ENCODE peak calls at places on chromosomes 12 and 14, in ten cellular contexts. A, T, U, H, X, B, L, I, N and Q are unnamed samples.
A peak's percentile ranks its signal among the peaks of the same experiment; 100 is the strongest.

GRCh38 chr12:105921872-105922669 is 216.7 kb downstream of the NUAK1 start:
- DNase-seq in N (no peak), B (no peak), X (no peak), I (no peak), U (peak; percentile 60), H (no peak), A (no peak), L (no peak), T (no peak), Q (no peak)

GRCh38 chr12:22535478-22535877 is 8.9 kb downstream of the C2CD5 start:
- DNase-seq in A (no peak), X (no peak), B (no peak), H (no peak), T (no peak), U (no peak), L (no peak), I (no peak), N (no peak), Q (no peak)

GRCh38 chr12:22518998-22519397 is 25.3 kb downstream of the C2CD5 start:
- DNase-seq in X (no peak), I (no peak), L (no peak), U (no peak), T (no peak), H (no peak), N (peak; percentile 52), B (no peak), A (no peak), Q (no peak)

GRCh38 chr12:27899151-27899661 is 73.3 kb downstream of the PTHLH start:
- DNase-seq in N (peak; percentile 95), B (no peak), T (peak; percentile 97), I (no peak), A (no peak), X (no peak), U (peak; percentile 99), H (no peak), L (peak; percentile 100), Q (peak; percentile 76)

GRCh38 chr14:31261859-31262739 is 54.5 kb upstream of the HECTD1 start:
- DNase-seq in X (peak; percentile 21), N (peak; percentile 52), I (peak; percentile 74), L (peak; percentile 46), U (peak; percentile 73), A (no peak), B (no peak), T (peak; percentile 59), H (peak; percentile 22), Q (no peak)

GRCh38 chr14:44165286-44165685 is 341.8 kb downstream of the FSCB start:
- DNase-seq in A (no peak), X (no peak), B (no peak), T (no peak), L (no peak), N (no peak), U (no peak), I (no peak), H (no peak), Q (no peak)

GRCh38 chr12:29429999-29430698 is 49.2 kb upstream of the ERGIC2 start:
- DNase-seq in U (no peak), X (no peak), I (no peak), T (no peak), A (no peak), L (peak; percentile 89), H (no peak), N (no peak), B (no peak), Q (peak; percentile 25)

GRCh38 chr14:75277796-75278421 is 719 bp upstream of the FOS start:
- DNase-seq in A (no peak), L (peak; percentile 52), B (no peak), U (peak; percentile 67), T (no peak), X (no peak), H (no peak), N (peak; percentile 73), I (no peak), Q (peak; percentile 57)

GRCh38 chr12:12333407-12333831 is 16.6 kb downstream of the MANSC1 start:
- DNase-seq in N (peak; percentile 77), X (no peak), T (no peak), H (no peak), I (no peak), L (peak; percentile 56), B (no peak), A (peak; percentile 45), U (peak; percentile 81), Q (no peak)

GRCh38 chr12:46135750-46136149 is 133.1 kb downstream of the SLC38A1 start:
- DNase-seq in L (no peak), T (no peak), X (no peak), U (no peak), I (no peak), B (no peak), H (no peak), A (no peak), N (no peak), Q (no peak)

GRCh38 chr12:80936642-80937390 is 918 bp downstream of the LIN7A start:
- DNase-seq in N (peak; percentile 63), U (peak; percentile 66), I (peak; percentile 67), L (no peak), B (peak; percentile 65), A (no peak), X (peak; percentile 27), T (peak; percentile 51), H (no peak), Q (no peak)

GRCh38 chr12:88308825-88309224 is 166.7 kb downstream of the TMTC3 start:
- DNase-seq in I (no peak), T (peak; percentile 92), B (no peak), H (no peak), U (peak; percentile 89), A (no peak), N (peak; percentile 90), X (no peak), L (peak; percentile 86), Q (peak; percentile 9)

GRCh38 chr14:96772929-96773328 is 24.3 kb upstream of the VRK1 start:
- DNase-seq in A (no peak), T (no peak), U (no peak), I (no peak), B (no peak), X (no peak), N (no peak), L (no peak), H (no peak), Q (no peak)

GRCh38 chr12:68803948-68804653 is 3.9 kb upstream of the MDM2 start:
- DNase-seq in B (no peak), U (no peak), H (no peak), X (no peak), T (no peak), N (no peak), L (no peak), A (no peak), I (no peak), Q (no peak)

GRCh38 chr12:66623455-66623854 is 55.4 kb downstream of the GRIP1 start:
- DNase-seq in U (no peak), N (no peak), I (no peak), X (peak; percentile 14), L (peak; percentile 34), A (no peak), H (no peak), T (peak; percentile 3), B (no peak), Q (no peak)

GRCh38 chr14:63468273-63468672 is 74.9 kb downstream of the PPP2R5E start:
- DNase-seq in I (no peak), L (peak; percentile 86), N (no peak), U (no peak), T (no peak), X (peak; percentile 35), A (no peak), B (no peak), H (no peak), Q (peak; percentile 54)

GRCh38 chr12:10553148-10553547 is 47.5 kb downstream of the EIF2S3B start:
- DNase-seq in I (no peak), A (no peak), H (no peak), L (no peak), T (no peak), X (no peak), B (no peak), N (no peak), U (no peak), Q (no peak)

GRCh38 chr12:78146365-78146772 is 315.7 kb downstream of the NAV3 start:
- DNase-seq in H (no peak), N (peak; percentile 58), U (peak; percentile 74), L (peak; percentile 43), B (no peak), I (no peak), X (peak; percentile 32), T (peak; percentile 17), A (no peak), Q (no peak)

DNA sequence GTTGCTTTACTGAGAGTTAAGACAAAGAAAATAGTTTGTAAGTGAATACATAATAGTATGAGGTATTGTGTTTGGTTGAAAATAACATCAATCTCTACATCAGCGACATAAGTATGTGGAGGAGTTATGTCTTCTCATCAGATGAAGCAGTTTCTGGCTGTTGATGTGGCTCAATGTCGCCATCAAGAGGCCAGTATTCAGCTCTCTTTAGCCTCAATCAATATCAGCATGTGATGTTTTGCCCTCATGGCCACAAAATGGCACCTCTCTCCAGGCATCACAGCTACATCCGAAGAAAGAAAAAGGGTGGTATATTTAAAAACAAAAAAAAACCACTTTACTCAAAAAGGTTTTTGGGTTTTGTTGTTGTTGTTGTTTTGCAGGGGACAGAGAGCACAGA is 302.3 kb upstream of the TMEM132C start:
- DNase-seq in X (no peak), T (no peak), H (no peak), I (no peak), N (peak; percentile 39), A (no peak), U (no peak), B (no peak), L (no peak), Q (no peak)
- TF ChIP-seq CTCF in X (no peak), T (peak; percentile 26), H (no peak), I (no peak), N (peak; percentile 54), A (no peak), U (no peak), B (no peak), L (no peak), Q (no peak)

GRCh38 chr12:53476769-53477209 is 22.5 kb downstream of the MAP3K12 start:
- DNase-seq in X (no peak), U (no peak), N (no peak), A (no peak), B (peak; percentile 30), I (no peak), T (no peak), L (no peak), H (no peak), Q (no peak)
- TF ChIP-seq CTCF in X (peak; percentile 15), U (peak; percentile 22), N (peak; percentile 40), A (no peak), B (peak; percentile 26), I (no peak), T (peak; percentile 35), L (peak; percentile 20), H (no peak), Q (peak; percentile 35)

DNA sequence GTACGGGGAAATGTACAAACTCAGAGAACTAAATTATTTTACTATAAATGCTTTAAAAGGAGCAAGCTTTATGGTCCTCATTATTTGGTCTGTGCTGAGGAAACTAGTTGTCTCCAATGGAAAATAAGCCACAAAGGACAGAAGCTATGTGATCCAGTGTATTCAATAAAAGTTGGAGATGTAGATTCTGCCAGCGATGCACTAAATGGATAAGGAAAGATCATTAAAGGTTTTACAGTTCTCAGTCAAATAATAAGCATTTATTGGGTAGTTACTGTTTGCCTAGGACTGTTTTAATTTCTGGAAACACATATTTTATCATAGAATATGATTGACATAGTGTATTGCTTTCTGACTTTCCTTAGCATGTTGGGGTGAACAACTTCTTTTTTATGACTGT is 458.9 kb upstream of the STXBP6 start:
- DNase-seq in H (no peak), X (no peak), I (no peak), A (no peak), B (no peak), T (no peak), N (no peak), L (no peak), U (no peak), Q (no peak)
- TF ChIP-seq CTCF in H (no peak), X (no peak), I (no peak), A (no peak), B (no peak), T (no peak), N (no peak), L (no peak), U (no peak), Q (no peak)

GRCh38 chr14:61188936-61189808 is 92.0 kb downstream of the TMEM30B start:
- DNase-seq in U (peak; percentile 84), N (peak; percentile 90), H (peak; percentile 37), I (peak; percentile 83), T (peak; percentile 69), A (no peak), B (peak; percentile 63), X (peak; percentile 72), L (peak; percentile 50), Q (no peak)
- TF ChIP-seq CTCF in U (peak; percentile 56), N (peak; percentile 81), H (peak; percentile 64), I (peak; percentile 60), T (peak; percentile 71), A (peak; percentile 42), B (no peak), X (peak; percentile 63), L (peak; percentile 88), Q (no peak)